ENCODE peak calls at places on chromosomes 12 and 14, in four cellular contexts. One of them, this sample, is unnamed.
A peak's percentile ranks its signal among the peaks of the same experiment; 100 is the strongest.

GRCh38 chr12:12613334-12613733 is 1.7 kb downstream of the CREBL2 start:
- DNase-seq in AG04450: no peak
- DNase-seq in fibroblast of pulmonary artery: no peak
- DNase-seq in GM12865: peak; percentile 24
- DNase-seq in this sample: no peak

GRCh38 chr12:6935551-6936377 is 7.9 kb upstream of the RNU7-1 start:
- DNase-seq in AG04450: no peak
- DNase-seq in fibroblast of pulmonary artery: no peak
- DNase-seq in GM12865: no peak
- DNase-seq in this sample: peak; percentile 58

GRCh38 chr14:74348241-74348734 is at the start of gene VRTN:
- DNase-seq in GM12865: no peak
- DNase-seq in fibroblast of pulmonary artery: no peak
- DNase-seq in AG04450: no peak
- DNase-seq in this sample: no peak

GRCh38 chr14:77306406-77307098 is 14.1 kb downstream of the POMT2 start:
- DNase-seq in AG04450: no peak
- DNase-seq in GM12865: no peak
- DNase-seq in fibroblast of pulmonary artery: no peak
- DNase-seq in this sample: no peak

GRCh38 chr14:70649803-70650202 is 8.1 kb downstream of the TTC9 start:
- DNase-seq in fibroblast of pulmonary artery: no peak
- DNase-seq in AG04450: no peak
- DNase-seq in GM12865: no peak
- DNase-seq in this sample: no peak

GRCh38 chr14:99756796-99757195 is 36.4 kb upstream of the EML1 start:
- DNase-seq in fibroblast of pulmonary artery: no peak
- DNase-seq in GM12865: no peak
- DNase-seq in AG04450: no peak
- DNase-seq in this sample: no peak

GRCh38 chr14:28765907-28766504 is 581 bp upstream of the FOXG1 start:
- DNase-seq in fibroblast of pulmonary artery: no peak
- DNase-seq in AG04450: no peak
- DNase-seq in GM12865: peak; percentile 58
- DNase-seq in this sample: no peak

GRCh38 chr12:113119980-113120669 is 15.4 kb downstream of the RASAL1 start:
- DNase-seq in GM12865: no peak
- DNase-seq in AG04450: no peak
- DNase-seq in fibroblast of pulmonary artery: no peak
- DNase-seq in this sample: no peak

GRCh38 chr14:93045965-93046695 is 69.6 kb downstream of the ITPK1 start:
- DNase-seq in GM12865: no peak
- DNase-seq in AG04450: peak; percentile 47
- DNase-seq in fibroblast of pulmonary artery: peak; percentile 42
- DNase-seq in this sample: no peak

GRCh38 chr12:113899844-113900471 is 66.2 kb downstream of the RBM19 start:
- DNase-seq in fibroblast of pulmonary artery: no peak
- DNase-seq in AG04450: no peak
- DNase-seq in GM12865: no peak
- DNase-seq in this sample: no peak

GRCh38 chr14:32657081-32657480 is 281.6 kb upstream of the NPAS3 start:
- DNase-seq in GM12865: peak; percentile 45
- DNase-seq in fibroblast of pulmonary artery: peak; percentile 80
- DNase-seq in AG04450: peak; percentile 55
- DNase-seq in this sample: peak; percentile 34

GRCh38 chr12:105420659-105421240 is 90.3 kb downstream of the C12orf75 start:
- DNase-seq in fibroblast of pulmonary artery: peak; percentile 88
- DNase-seq in AG04450: peak; percentile 59
- DNase-seq in GM12865: peak; percentile 70
- DNase-seq in this sample: peak; percentile 80

GRCh38 chr12:17809206-17809605 is 280.8 kb downstream of the RERGL start:
- DNase-seq in fibroblast of pulmonary artery: no peak
- DNase-seq in AG04450: no peak
- DNase-seq in GM12865: no peak
- DNase-seq in this sample: no peak

GRCh38 chr12:122449317-122449716 is 26.8 kb upstream of the CLIP1 start:
- DNase-seq in AG04450: peak; percentile 81
- DNase-seq in fibroblast of pulmonary artery: peak; percentile 95
- DNase-seq in GM12865: no peak
- DNase-seq in this sample: no peak

GRCh38 chr14:77026166-77026929 is 2.2 kb downstream of the IRF2BPL start:
- DNase-seq in AG04450: no peak
- DNase-seq in fibroblast of pulmonary artery: peak; percentile 59
- DNase-seq in GM12865: no peak
- DNase-seq in this sample: no peak

GRCh38 chr14:32453857-32454810 is 125.0 kb downstream of the AKAP6 start:
- DNase-seq in fibroblast of pulmonary artery: no peak
- DNase-seq in GM12865: no peak
- DNase-seq in AG04450: no peak
- DNase-seq in this sample: no peak

GRCh38 chr14:35808076-35808657 is 928 bp downstream of the RALGAPA1 start:
- DNase-seq in GM12865: peak; percentile 41
- DNase-seq in AG04450: no peak
- DNase-seq in fibroblast of pulmonary artery: no peak
- DNase-seq in this sample: peak; percentile 47

GRCh38 chr12:24948816-24949722 is at the start of gene BCAT1:
- DNase-seq in fibroblast of pulmonary artery: peak; percentile 85
- DNase-seq in AG04450: peak; percentile 70
- DNase-seq in GM12865: peak; percentile 89
- DNase-seq in this sample: peak; percentile 43

GRCh38 chr12:131505561-131505960 is 205.3 kb upstream of the SFSWAP start:
- DNase-seq in fibroblast of pulmonary artery: no peak
- DNase-seq in GM12865: no peak
- DNase-seq in AG04450: no peak
- DNase-seq in this sample: no peak

GRCh38 chr12:125573293-125573692 is 508.1 kb downstream of the AACS start:
- DNase-seq in AG04450: no peak
- DNase-seq in fibroblast of pulmonary artery: no peak
- DNase-seq in GM12865: no peak
- DNase-seq in this sample: no peak

GRCh38 chr12:29241821-29242591 is 92.9 kb downstream of the FAR2 start:
- DNase-seq in GM12865: peak; percentile 66
- DNase-seq in AG04450: peak; percentile 15
- DNase-seq in fibroblast of pulmonary artery: peak; percentile 86
- DNase-seq in this sample: peak; percentile 52

GRCh38 chr12:50637870-50638481 is 125.9 kb upstream of the ATF1 start:
- DNase-seq in AG04450: no peak
- DNase-seq in fibroblast of pulmonary artery: peak; percentile 77
- DNase-seq in GM12865: peak; percentile 61
- DNase-seq in this sample: no peak

GRCh38 chr14:54902143-54902520 is 494 bp downstream of the GCH1 start:
- DNase-seq in GM12865: peak; percentile 86
- DNase-seq in fibroblast of pulmonary artery: peak; percentile 67
- DNase-seq in AG04450: no peak
- DNase-seq in this sample: peak; percentile 80

GRCh38 chr14:68076451-68076850 is 256.9 kb downstream of the RAD51B start:
- DNase-seq in fibroblast of pulmonary artery: peak; percentile 29
- DNase-seq in GM12865: no peak
- DNase-seq in AG04450: no peak
- DNase-seq in this sample: no peak

GRCh38 chr14:53180272-53181221 is 27.4 kb upstream of the DDHD1 start:
- DNase-seq in GM12865: peak; percentile 86
- DNase-seq in fibroblast of pulmonary artery: peak; percentile 34
- DNase-seq in AG04450: no peak
- DNase-seq in this sample: no peak

GRCh38 chr14:78705989-78706388 is 535.8 kb downstream of the NRXN3 start:
- DNase-seq in fibroblast of pulmonary artery: no peak
- DNase-seq in GM12865: no peak
- DNase-seq in AG04450: no peak
- DNase-seq in this sample: no peak

GRCh38 chr14:78709795-78710569 is 539.8 kb downstream of the NRXN3 start:
- DNase-seq in fibroblast of pulmonary artery: no peak
- DNase-seq in AG04450: no peak
- DNase-seq in GM12865: no peak
- DNase-seq in this sample: no peak

GRCh38 chr14:78700236-78700635 is 530.1 kb downstream of the NRXN3 start:
- DNase-seq in AG04450: no peak
- DNase-seq in GM12865: no peak
- DNase-seq in fibroblast of pulmonary artery: no peak
- DNase-seq in this sample: no peak

GRCh38 chr14:78701246-78701645 is 531.1 kb downstream of the NRXN3 start:
- DNase-seq in AG04450: no peak
- DNase-seq in fibroblast of pulmonary artery: no peak
- DNase-seq in GM12865: no peak
- DNase-seq in this sample: no peak

DNA sequence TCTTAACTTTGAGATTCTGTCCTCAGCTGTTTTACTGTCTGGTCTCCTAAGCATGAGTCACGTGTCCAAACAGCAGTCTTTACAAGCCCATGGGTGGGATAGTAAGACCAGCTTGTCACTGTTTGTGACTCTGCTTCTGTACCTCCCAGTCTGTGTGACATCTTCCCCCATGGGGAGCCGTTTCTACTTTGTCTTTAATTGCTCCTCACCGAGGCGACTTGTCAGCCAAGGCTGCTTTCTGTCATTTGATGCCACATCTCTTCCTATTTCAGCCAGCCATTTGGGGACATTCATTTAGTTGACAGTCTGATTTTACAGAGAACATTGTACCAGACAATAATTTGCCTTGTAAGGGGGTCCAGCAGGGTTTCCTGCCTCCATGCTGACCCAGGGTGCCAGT is 534.8 kb downstream of the NRXN3 start:
- DNase-seq in fibroblast of pulmonary artery: no peak
- DNase-seq in GM12865: no peak
- DNase-seq in AG04450: no peak
- DNase-seq in this sample: no peak
- H3K4me3 ChIP-seq in fibroblast of pulmonary artery: no peak overlapping the region
- H3K4me3 ChIP-seq in GM12865: no peak overlapping the region
- H3K4me3 ChIP-seq in AG04450: no peak overlapping the region
- H3K4me3 ChIP-seq in this sample: no peak overlapping the region

GRCh38 chr14:91520138-91520537 is 10.0 kb upstream of the PPP4R3A start:
- DNase-seq in AG04450: no peak
- DNase-seq in fibroblast of pulmonary artery: no peak
- DNase-seq in GM12865: no peak
- DNase-seq in this sample: no peak
- TF ChIP-seq CTCF in AG04450: no peak
- TF ChIP-seq CTCF in fibroblast of pulmonary artery: no peak
- TF ChIP-seq CTCF in GM12865: no peak
- TF ChIP-seq CTCF in this sample: no peak

GRCh38 chr12:69024413-69024812 is 91.4 kb upstream of the CPM start:
- DNase-seq in AG04450: no peak
- DNase-seq in GM12865: no peak
- DNase-seq in fibroblast of pulmonary artery: peak; percentile 17
- DNase-seq in this sample: peak; percentile 86

GRCh38 chr12:69022674-69023073 is 89.7 kb upstream of the CPM start:
- DNase-seq in GM12865: no peak
- DNase-seq in AG04450: no peak
- DNase-seq in fibroblast of pulmonary artery: no peak
- DNase-seq in this sample: no peak

GRCh38 chr12:69024907-69025306 is 91.9 kb upstream of the CPM start:
- DNase-seq in GM12865: no peak
- DNase-seq in fibroblast of pulmonary artery: peak; percentile 18
- DNase-seq in AG04450: no peak
- DNase-seq in this sample: no peak

GRCh38 chr12:69026341-69026740 is 93.4 kb upstream of the CPM start:
- DNase-seq in fibroblast of pulmonary artery: peak; percentile 10
- DNase-seq in AG04450: no peak
- DNase-seq in GM12865: no peak
- DNase-seq in this sample: no peak

DNA sequence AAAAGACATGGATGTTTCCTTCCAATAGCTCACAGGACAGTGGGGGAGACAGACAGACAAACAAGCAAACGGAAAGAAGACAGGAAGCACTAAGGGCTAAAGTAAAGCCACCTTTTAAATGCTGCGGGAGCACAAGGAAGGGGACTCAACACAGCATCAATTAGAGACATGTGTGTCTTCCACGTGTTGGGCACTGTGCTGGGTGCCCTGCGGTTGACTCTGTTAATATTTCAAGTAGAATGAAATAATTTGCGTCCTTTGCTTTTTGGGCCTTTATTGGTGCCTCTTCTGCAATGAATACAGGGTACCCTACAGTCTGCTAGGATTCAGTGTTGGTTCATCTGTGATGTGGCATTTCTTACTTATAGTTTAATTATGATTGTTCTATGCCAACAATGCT is 90.9 kb upstream of the CPM start:
- DNase-seq in AG04450: no peak
- DNase-seq in fibroblast of pulmonary artery: no peak
- DNase-seq in GM12865: no peak
- DNase-seq in this sample: no peak
- H3K4me3 ChIP-seq in AG04450: no peak overlapping the region
- H3K4me3 ChIP-seq in fibroblast of pulmonary artery: no peak overlapping the region
- H3K4me3 ChIP-seq in GM12865: no peak overlapping the region
- H3K4me3 ChIP-seq in this sample: no peak overlapping the region

GRCh38 chr12:94143444-94143843 is 4.9 kb upstream of the PLXNC1 start:
- DNase-seq in AG04450: no peak
- DNase-seq in fibroblast of pulmonary artery: no peak
- DNase-seq in GM12865: no peak
- DNase-seq in this sample: no peak

GRCh38 chr12:94146166-94146565 is 2.2 kb upstream of the PLXNC1 start:
- DNase-seq in fibroblast of pulmonary artery: no peak
- DNase-seq in AG04450: no peak
- DNase-seq in GM12865: no peak
- DNase-seq in this sample: no peak

GRCh38 chr12:94147377-94147990 is 893 bp upstream of the PLXNC1 start:
- DNase-seq in GM12865: peak; percentile 38
- DNase-seq in fibroblast of pulmonary artery: no peak
- DNase-seq in AG04450: no peak
- DNase-seq in this sample: no peak

GRCh38 chr12:94147991-94148840 is at the start of gene PLXNC1:
- DNase-seq in AG04450: no peak
- DNase-seq in fibroblast of pulmonary artery: peak; percentile 57
- DNase-seq in GM12865: peak; percentile 83
- DNase-seq in this sample: peak; percentile 58

DNA sequence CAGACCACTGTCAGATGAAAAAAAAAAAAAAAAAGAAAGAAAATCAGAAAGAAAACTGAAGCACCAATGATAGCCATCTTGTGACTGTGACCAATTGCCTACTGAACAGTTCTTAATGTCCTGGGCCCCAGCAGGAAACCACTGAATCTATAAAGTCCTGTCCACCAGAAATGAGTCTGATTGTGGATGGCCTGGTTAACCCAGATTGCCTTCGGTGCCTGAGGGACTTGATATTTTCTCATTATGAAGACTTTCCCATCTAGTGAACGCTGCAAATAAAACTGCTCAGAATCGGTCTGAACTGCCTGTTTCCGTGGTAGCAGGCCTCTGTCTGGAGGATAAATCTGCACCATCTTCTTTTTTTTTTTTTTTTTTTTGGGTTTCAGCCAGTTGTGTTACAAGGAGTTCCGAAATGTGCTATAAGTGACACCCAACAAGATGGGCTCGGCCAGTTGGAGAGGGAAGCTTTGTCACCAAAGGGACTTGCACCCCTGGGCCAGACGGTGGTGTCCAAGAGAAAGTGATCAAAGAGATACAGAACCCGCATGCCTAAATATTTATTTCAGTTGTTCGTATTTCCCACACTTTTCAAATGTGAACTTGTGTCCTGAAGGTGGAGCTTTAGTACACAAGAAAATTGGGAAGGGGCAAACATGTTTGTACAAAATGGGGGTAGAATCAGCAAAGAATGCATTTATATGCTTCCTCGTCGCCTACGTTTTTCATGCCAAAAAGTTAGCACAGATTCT is 3.0 kb upstream of the PLXNC1 start:
- DNase-seq in AG04450: no peak
- DNase-seq in GM12865: no peak
- DNase-seq in fibroblast of pulmonary artery: peak; percentile 74
- DNase-seq in this sample: no peak
- TF ChIP-seq CTCF in AG04450: peak; percentile 49
- TF ChIP-seq CTCF in GM12865: no peak
- TF ChIP-seq CTCF in fibroblast of pulmonary artery: peak; percentile 53
- TF ChIP-seq CTCF in this sample: no peak

This sample was measured in mucosa of descending colon.